ENCODE peak calls at places on chromosomes 6 and 20, in four cellular contexts. W is NCI-H1048, X is BJ, T is cardiac muscle cell. B is an unnamed sample.

GRCh38 chr20:57468523-57469417 is 56.2 kb downstream of the CTCFL start:
- DNase-seq in W (no peak), T (no peak), X (no peak), B (no peak)

GRCh38 chr6:127941228-127941627 is 40.4 kb upstream of the THEMIS start:
- DNase-seq in T (no peak), X (no peak), W (no peak), B (no peak)

GRCh38 chr20:36836591-36837329 is 39.2 kb upstream of the TLDC2 start:
- DNase-seq in X (no peak), T (peak), W (peak), B (no peak)

GRCh38 chr6:127879685-127880084 is 21.2 kb downstream of the THEMIS start:
- DNase-seq in X (no peak), T (peak), W (no peak), B (peak)

GRCh38 chr20:31811796-31812728 is 7.1 kb upstream of the MYLK2 start:
- DNase-seq in X (no peak), W (no peak), T (peak), B (peak)

GRCh38 chr6:79813143-79813542 is 134.2 kb downstream of the ELOVL4 start:
- DNase-seq in X (no peak), T (no peak), W (no peak), B (no peak)

GRCh38 chr6:10429638-10430427 is 15.0 kb upstream of the TFAP2A start:
- DNase-seq in X (no peak), W (no peak), T (peak), B (no peak)

GRCh38 chr20:4437131-4437530 is 284.6 kb upstream of the PRND start:
- DNase-seq in T (no peak), W (no peak), X (no peak), B (no peak)

GRCh38 chr6:41441598-41442205 is 104.5 kb upstream of the FOXP4 start:
- DNase-seq in T (no peak), X (no peak), W (no peak), B (no peak)

GRCh38 chr6:34459899-34460593 is 5.8 kb upstream of the PACSIN1 start:
- DNase-seq in W (peak), X (no peak), T (peak), B (peak)

GRCh38 chr6:37788259-37788658 is 31.3 kb upstream of the ZFAND3 start:
- DNase-seq in X (no peak), T (no peak), W (no peak), B (peak)

GRCh38 chr20:63740070-63740500 is 509 bp downstream of the SLC2A4RG start:
- DNase-seq in W (no peak), T (peak), X (no peak), B (peak)

GRCh38 chr20:20373046-20373706 is 5.3 kb downstream of the INSM1 start:
- DNase-seq in X (peak), T (no peak), W (no peak), B (no peak)

GRCh38 chr20:57592263-57593092 is 27.7 kb downstream of the ZBP1 start:
- DNase-seq in W (no peak), T (no peak), X (no peak), B (no peak)

GRCh38 chr6:37807656-37808055 is 11.9 kb upstream of the ZFAND3 start:
- DNase-seq in W (no peak), X (no peak), T (no peak), B (no peak)

GRCh38 chr6:68709882-68710281 is 74.8 kb downstream of the ADGRB3 start:
- DNase-seq in T (no peak), X (no peak), W (no peak), B (no peak)

GRCh38 chr6:122770835-122771601 is 8.5 kb upstream of the FABP7 start:
- DNase-seq in W (no peak), X (no peak), T (peak), B (no peak)

GRCh38 chr6:109486068-109486467 is 3.0 kb upstream of the ZBTB24 start:
- DNase-seq in T (no peak), W (no peak), X (no peak), B (no peak)

GRCh38 chr6:1608222-1608975 is 1.3 kb upstream of the FOXC1 start:
- DNase-seq in T (no peak), W (no peak), X (no peak), B (no peak)

GRCh38 chr6:2579241-2579761 is 171.4 kb downstream of the MYLK4 start:
- DNase-seq in T (peak), W (no peak), X (no peak), B (no peak)

GRCh38 chr20:63508072-63508768 is 9.3 kb upstream of the EEF1A2 start:
- DNase-seq in X (no peak), W (no peak), T (no peak), B (no peak)

GRCh38 chr20:10449270-10449669 is 14.2 kb downstream of the SLX4IP start:
- DNase-seq in W (no peak), T (no peak), X (no peak), B (no peak)

B was measured in H54.